ENCODE peak calls at places on chromosomes 2 and 18, in five cellular contexts. O is fibroblast of the aortic adventitia, C is type B pancreatic cell, N is foreskin keratinocyte, I is Calu3. S is an unnamed sample.

GRCh38 chr2:20410556-20411277 is 36.2 kb upstream of the RHOB start:
- DNase-seq in O (no peak), C (no peak), N (no peak), I (no peak), S (no peak)

GRCh38 chr2:241907171-241907570 is 37.6 kb downstream of the RTP5 start:
- DNase-seq in O (no peak), C (peak; percentile 42), N (no peak), I (no peak), S (no peak)

GRCh38 chr2:203360833-203361430 is 32.7 kb downstream of the ABI2 start:
- DNase-seq in O (no peak), C (no peak), N (no peak), I (no peak), S (no peak)

GRCh38 chr2:194126418-194126817 is 1530.6 kb upstream of the SLC39A10 start:
- DNase-seq in O (no peak), C (no peak), N (no peak), I (no peak), S (no peak)

GRCh38 chr18:9868857-9869712 is 16.7 kb upstream of the TXNDC2 start:
- DNase-seq in O (no peak), C (no peak), N (peak; percentile 32), I (no peak), S (peak; percentile 26)

GRCh38 chr2:134359367-134360081 is 105.7 kb downstream of the MGAT5 start:
- DNase-seq in O (no peak), C (no peak), N (no peak), I (peak; percentile 24), S (no peak)

GRCh38 chr18:38688402-38688801 is 1122.8 kb upstream of the CELF4 start:
- DNase-seq in O (no peak), C (no peak), N (peak; percentile 57), I (peak; percentile 3), S (peak; percentile 19)

GRCh38 chr2:239308696-239309397 is 92.0 kb downstream of the HDAC4 start:
- DNase-seq in O (peak; percentile 84), C (peak; percentile 60), N (peak; percentile 18), I (no peak), S (no peak)

GRCh38 chr2:196143641-196144236 is 27.6 kb downstream of the STK17B start:
- DNase-seq in O (peak; percentile 67), C (no peak), N (peak; percentile 58), I (no peak), S (peak; percentile 37)

GRCh38 chr2:218781691-218782528 is at the start of gene CYP27A1:
- DNase-seq in O (peak; percentile 8), C (peak; percentile 72), N (no peak), I (peak; percentile 33), S (peak; percentile 14)

GRCh38 chr2:103451283-103451682 is 689.5 kb downstream of the TMEM182 start:
- DNase-seq in O (no peak), C (no peak), N (no peak), I (no peak), S (no peak)

GRCh38 chr18:11323359-11323819 is 174.0 kb upstream of the PIEZO2 start:
- DNase-seq in O (peak; percentile 83), C (no peak), N (no peak), I (peak; percentile 6), S (no peak)
- TF ChIP-seq CTCF in O (no peak), C (no peak), N (no peak), I (no peak), S (no peak)

GRCh38 chr2:28411956-28412609 is 19.4 kb downstream of the FOSL2 start:
- DNase-seq in O (no peak), C (no peak), N (no peak), I (no peak), S (no peak)

GRCh38 chr2:28412625-28413151 is 20.0 kb downstream of the FOSL2 start:
- DNase-seq in O (no peak), C (no peak), N (no peak), I (no peak), S (no peak)

GRCh38 chr2:28413896-28414290 is 21.2 kb downstream of the FOSL2 start:
- DNase-seq in O (no peak), C (no peak), N (no peak), I (no peak), S (no peak)

GRCh38 chr2:28414583-28414982 is 21.9 kb downstream of the FOSL2 start:
- DNase-seq in O (no peak), C (no peak), N (no peak), I (no peak), S (no peak)

GRCh38 chr2:28413152-28413895 is 20.7 kb downstream of the FOSL2 start:
- DNase-seq in O (no peak), C (no peak), N (no peak), I (no peak), S (no peak)
- TF ChIP-seq CTCF in O (no peak), C (peak; percentile 14), N (peak; percentile 29), I (no peak), S (peak; percentile 18)

GRCh38 chr2:139353874-139354273 is 573.7 kb upstream of the NXPH2 start:
- DNase-seq in O (no peak), C (no peak), N (no peak), I (no peak), S (no peak)
- TF ChIP-seq CTCF in O (no peak), C (no peak), N (no peak), I (no peak), S (no peak)

GRCh38 chr2:118842687-118843491 is 4.6 kb downstream of the EN1 start:
- DNase-seq in O (no peak), C (no peak), N (no peak), I (no peak), S (no peak)
- TF ChIP-seq CTCF in O (no peak), C (no peak), N (no peak), I (no peak), S (no peak)

GRCh38 chr2:57696016-57696415 is 350.6 kb upstream of the VRK2 start:
- DNase-seq in O (no peak), C (no peak), N (peak; percentile 76), I (peak; percentile 46), S (peak; percentile 75)

GRCh38 chr2:57698935-57699449 is 347.6 kb upstream of the VRK2 start:
- DNase-seq in O (no peak), C (no peak), N (no peak), I (no peak), S (no peak)

GRCh38 chr2:57703407-57703806 is 343.2 kb upstream of the VRK2 start:
- DNase-seq in O (no peak), C (no peak), N (no peak), I (no peak), S (no peak)

GRCh38 chr2:57701391-57701791 is 345.2 kb upstream of the VRK2 start:
- DNase-seq in O (no peak), C (no peak), N (no peak), I (no peak), S (no peak)
- TF ChIP-seq CTCF in O (no peak), C (no peak), N (no peak), I (no peak), S (no peak)

S was measured in epithelial cell of esophagus.